ENCODE peak calls at places on chromosomes 4 and X, in six cellular contexts. One of them, this sample, is unnamed.

GRCh38 chrX:48934581-48935331 is 15.9 kb upstream of the PIM2 start:
- DNase-seq in H9: no peak
- DNase-seq in mesenchymal stem cell: no peak
- DNase-seq in mesendoderm: no peak
- DNase-seq in neuronal stem cell: no peak
- DNase-seq in IMR-90: no peak
- DNase-seq in this sample: no peak

GRCh38 chr4:141768954-141769353 is 132.6 kb downstream of the IL15 start:
- DNase-seq in H9: no peak
- DNase-seq in mesendoderm: no peak
- DNase-seq in mesenchymal stem cell: peak
- DNase-seq in neuronal stem cell: no peak
- DNase-seq in IMR-90: peak
- DNase-seq in this sample: no peak

GRCh38 chrX:155745792-155746191 is 133.0 kb upstream of the TMLHE start:
- DNase-seq in mesendoderm: no peak
- DNase-seq in mesenchymal stem cell: peak
- DNase-seq in IMR-90: peak
- DNase-seq in H9: no peak
- DNase-seq in neuronal stem cell: no peak
- DNase-seq in this sample: no peak

GRCh38 chr4:151035321-151035720 is 20.2 kb upstream of the LRBA start:
- DNase-seq in IMR-90: no peak
- DNase-seq in mesenchymal stem cell: no peak
- DNase-seq in mesendoderm: no peak
- DNase-seq in H9: no peak
- DNase-seq in neuronal stem cell: no peak
- DNase-seq in this sample: peak

GRCh38 chr4:182143822-182144620 is 99.2 kb upstream of the TENM3 start:
- DNase-seq in neuronal stem cell: peak
- DNase-seq in IMR-90: peak
- DNase-seq in H9: peak
- DNase-seq in mesenchymal stem cell: peak
- DNase-seq in mesendoderm: peak
- DNase-seq in this sample: peak

GRCh38 chr4:84531689-84532088 is 32.6 kb upstream of the NKX6-1 start:
- DNase-seq in IMR-90: no peak
- DNase-seq in neuronal stem cell: no peak
- DNase-seq in H9: no peak
- DNase-seq in mesenchymal stem cell: no peak
- DNase-seq in mesendoderm: peak
- DNase-seq in this sample: peak

GRCh38 chrX:42195506-42195905 is 272.2 kb upstream of the CASK start:
- DNase-seq in neuronal stem cell: no peak
- DNase-seq in H9: peak
- DNase-seq in IMR-90: no peak
- DNase-seq in mesenchymal stem cell: no peak
- DNase-seq in mesendoderm: peak
- DNase-seq in this sample: peak

GRCh38 chrX:77668391-77669237 is 117.4 kb downstream of the ATRX start:
- DNase-seq in neuronal stem cell: no peak
- DNase-seq in mesenchymal stem cell: peak
- DNase-seq in H9: no peak
- DNase-seq in IMR-90: peak
- DNase-seq in mesendoderm: no peak
- DNase-seq in this sample: no peak

GRCh38 chr4:134278675-134279074 is 77.1 kb upstream of the PABPC4L start:
- DNase-seq in mesendoderm: no peak
- DNase-seq in neuronal stem cell: no peak
- DNase-seq in mesenchymal stem cell: peak
- DNase-seq in IMR-90: no peak
- DNase-seq in H9: no peak
- DNase-seq in this sample: no peak

GRCh38 chrX:153622661-153623309 is 23.8 kb upstream of the CCNQ start:
- DNase-seq in IMR-90: peak
- DNase-seq in H9: no peak
- DNase-seq in mesenchymal stem cell: no peak
- DNase-seq in neuronal stem cell: no peak
- DNase-seq in mesendoderm: no peak
- DNase-seq in this sample: no peak

GRCh38 chr4:648579-649292 is 23.4 kb downstream of the PDE6B start:
- DNase-seq in mesendoderm: peak
- DNase-seq in H9: no peak
- DNase-seq in mesenchymal stem cell: no peak
- DNase-seq in neuronal stem cell: peak
- DNase-seq in IMR-90: no peak
- DNase-seq in this sample: no peak

GRCh38 chrX:94633237-94633636 is 959.2 kb downstream of the FAM133A start:
- DNase-seq in mesendoderm: peak
- DNase-seq in mesenchymal stem cell: no peak
- DNase-seq in IMR-90: no peak
- DNase-seq in H9: no peak
- DNase-seq in neuronal stem cell: no peak
- DNase-seq in this sample: no peak

GRCh38 chr4:25448379-25449109 is 71.5 kb downstream of the ANAPC4 start:
- DNase-seq in mesenchymal stem cell: peak
- DNase-seq in neuronal stem cell: no peak
- DNase-seq in mesendoderm: peak
- DNase-seq in IMR-90: peak
- DNase-seq in H9: peak
- DNase-seq in this sample: peak

GRCh38 chr4:2081540-2081939 is 22.4 kb downstream of the NAT8L start:
- DNase-seq in mesendoderm: no peak
- DNase-seq in H9: peak
- DNase-seq in mesenchymal stem cell: no peak
- DNase-seq in IMR-90: no peak
- DNase-seq in neuronal stem cell: no peak
- DNase-seq in this sample: no peak

GRCh38 chr4:27276322-27277073 is 415.9 kb downstream of the STIM2 start:
- DNase-seq in mesendoderm: no peak
- DNase-seq in neuronal stem cell: no peak
- DNase-seq in mesenchymal stem cell: no peak
- DNase-seq in IMR-90: no peak
- DNase-seq in H9: no peak
- DNase-seq in this sample: no peak

GRCh38 chr4:8475751-8476575 is 35.4 kb downstream of the TRMT44 start:
- DNase-seq in IMR-90: no peak
- DNase-seq in H9: no peak
- DNase-seq in mesenchymal stem cell: no peak
- DNase-seq in mesendoderm: no peak
- DNase-seq in neuronal stem cell: no peak
- DNase-seq in this sample: no peak

GRCh38 chr4:67106846-67107467 is 438.3 kb downstream of the CENPC start:
- DNase-seq in H9: no peak
- DNase-seq in mesendoderm: peak
- DNase-seq in neuronal stem cell: no peak
- DNase-seq in IMR-90: no peak
- DNase-seq in mesenchymal stem cell: peak
- DNase-seq in this sample: no peak

GRCh38 chr4:159283697-159284492 is 181.0 kb downstream of the RAPGEF2 start:
- DNase-seq in mesendoderm: peak
- DNase-seq in neuronal stem cell: no peak
- DNase-seq in IMR-90: peak
- DNase-seq in H9: no peak
- DNase-seq in mesenchymal stem cell: peak
- DNase-seq in this sample: peak

GRCh38 chr4:48683784-48684666 is 96.1 kb downstream of the FRYL start:
- DNase-seq in mesendoderm: peak
- DNase-seq in mesenchymal stem cell: peak
- DNase-seq in IMR-90: no peak
- DNase-seq in H9: no peak
- DNase-seq in neuronal stem cell: no peak
- DNase-seq in this sample: no peak

GRCh38 chrX:31323658-31324057 is 251.8 kb upstream of the FTHL17 start:
- DNase-seq in mesenchymal stem cell: no peak
- DNase-seq in neuronal stem cell: no peak
- DNase-seq in mesendoderm: no peak
- DNase-seq in H9: no peak
- DNase-seq in IMR-90: no peak
- DNase-seq in this sample: no peak

GRCh38 chr4:26583538-26583864 is 383 bp upstream of the TBC1D19 start:
- DNase-seq in neuronal stem cell: peak
- DNase-seq in mesenchymal stem cell: no peak
- DNase-seq in IMR-90: no peak
- DNase-seq in H9: no peak
- DNase-seq in mesendoderm: no peak
- DNase-seq in this sample: no peak

GRCh38 chrX:115504167-115504566 is 56.8 kb upstream of the PLS3 start:
- DNase-seq in mesendoderm: peak
- DNase-seq in neuronal stem cell: no peak
- DNase-seq in H9: no peak
- DNase-seq in IMR-90: no peak
- DNase-seq in mesenchymal stem cell: no peak
- DNase-seq in this sample: no peak

GRCh38 chr4:163548481-163549243 is 54.2 kb downstream of the TMA16 start:
- DNase-seq in IMR-90: peak
- DNase-seq in neuronal stem cell: peak
- DNase-seq in H9: no peak
- DNase-seq in mesenchymal stem cell: peak
- DNase-seq in mesendoderm: peak
- DNase-seq in this sample: peak

GRCh38 chr4:177446571-177446970 is 4.3 kb upstream of the AGA start:
- DNase-seq in mesendoderm: no peak
- DNase-seq in H9: no peak
- DNase-seq in IMR-90: no peak
- DNase-seq in mesenchymal stem cell: no peak
- DNase-seq in neuronal stem cell: no peak
- DNase-seq in this sample: no peak

GRCh38 chrX:143635915-143636314 is at the start of gene SLITRK4:
- DNase-seq in H9: peak
- DNase-seq in mesendoderm: peak
- DNase-seq in mesenchymal stem cell: peak
- DNase-seq in IMR-90: no peak
- DNase-seq in neuronal stem cell: peak
- DNase-seq in this sample: no peak

GRCh38 chr4:107977966-107978705 is 11.6 kb upstream of the HADH start:
- DNase-seq in mesendoderm: no peak
- DNase-seq in neuronal stem cell: no peak
- DNase-seq in H9: no peak
- DNase-seq in IMR-90: no peak
- DNase-seq in mesenchymal stem cell: no peak
- DNase-seq in this sample: no peak
- H3K18ac ChIP-seq in mesendoderm: no peak
- H3K18ac ChIP-seq in neuronal stem cell: no peak
- H3K18ac ChIP-seq in H9: no peak
- H3K18ac ChIP-seq in IMR-90: no peak
- H3K18ac ChIP-seq in mesenchymal stem cell: no peak
- H3K18ac ChIP-seq in this sample: no peak

DNA sequence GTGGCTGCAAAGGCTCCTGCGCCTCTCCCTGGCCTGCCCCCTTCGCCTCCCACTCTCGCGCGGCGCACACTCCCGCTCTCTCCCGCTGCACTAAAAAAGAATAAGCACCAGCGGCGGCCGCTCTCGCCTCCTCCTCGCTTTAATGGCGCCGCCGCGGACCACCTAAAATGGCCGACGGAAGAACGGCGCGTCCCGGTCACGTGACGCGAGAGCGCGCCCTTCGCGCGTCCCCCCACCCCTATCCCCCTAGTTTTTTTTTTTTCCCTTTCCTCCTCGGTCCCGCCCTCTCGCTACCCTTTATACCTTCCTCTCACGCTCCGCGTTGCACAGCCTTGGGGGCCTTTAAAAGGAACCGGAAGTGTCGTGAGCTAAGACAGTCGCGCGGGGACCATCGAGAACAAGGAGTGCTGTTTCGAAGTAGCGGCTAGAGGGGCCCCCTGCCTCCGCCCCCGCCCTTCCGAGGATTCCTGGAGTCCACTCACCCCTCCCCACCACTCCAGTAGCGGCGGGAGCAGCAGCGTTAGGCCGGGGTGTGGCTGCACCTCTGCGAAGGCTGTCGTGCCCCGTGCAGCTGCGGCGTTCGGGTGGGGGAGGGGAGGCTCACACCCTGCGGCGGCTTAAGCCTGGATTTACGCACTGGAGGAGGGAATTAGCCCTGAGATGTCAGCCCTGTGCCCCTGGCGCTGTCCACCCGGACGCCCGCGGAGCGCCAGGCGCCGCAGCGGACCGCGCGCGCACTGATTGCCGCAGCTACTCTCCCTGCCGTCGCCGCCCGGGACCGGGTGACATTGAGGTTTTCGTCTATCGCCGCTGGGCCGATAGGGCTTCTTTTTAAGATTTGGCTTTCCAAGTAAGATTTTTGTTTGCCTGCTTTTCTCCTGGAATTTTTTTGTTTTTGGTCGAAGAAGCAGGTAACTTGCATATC is at the start of gene HNRNPD:
- DNase-seq in H9: peak
- DNase-seq in neuronal stem cell: peak
- DNase-seq in mesendoderm: peak
- DNase-seq in IMR-90: peak
- DNase-seq in mesenchymal stem cell: peak
- DNase-seq in this sample: peak
- H3K18ac ChIP-seq in H9: peak
- H3K18ac ChIP-seq in neuronal stem cell: peak
- H3K18ac ChIP-seq in mesendoderm: peak
- H3K18ac ChIP-seq in IMR-90: peak
- H3K18ac ChIP-seq in mesenchymal stem cell: peak
- H3K18ac ChIP-seq in this sample: peak

DNA sequence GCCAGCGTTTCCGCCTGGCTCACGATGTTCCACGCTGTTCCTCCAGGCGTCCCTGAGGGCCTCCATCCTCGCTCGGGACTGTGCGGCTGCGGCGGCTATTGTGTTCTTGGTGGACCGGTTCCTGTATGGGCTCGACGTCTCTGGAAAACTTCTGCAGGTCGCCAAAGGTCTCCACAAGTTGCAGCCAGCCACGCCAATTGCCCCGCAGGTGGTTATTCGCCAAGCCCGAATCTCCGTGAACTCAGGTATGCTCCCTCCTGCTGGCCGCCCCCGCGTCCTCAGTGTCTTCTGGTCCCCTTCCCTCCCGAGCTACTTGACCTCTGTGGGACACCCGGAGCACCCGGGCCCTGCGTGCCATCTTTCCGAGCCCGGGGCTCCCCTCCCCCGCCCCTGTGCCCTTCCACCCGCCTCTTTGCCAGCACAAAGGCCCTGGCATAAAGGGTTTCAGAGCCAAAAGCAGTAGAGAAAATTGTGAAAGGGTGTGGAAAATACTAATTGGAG is 104.1 kb downstream of the NEUROG2 start:
- DNase-seq in mesenchymal stem cell: no peak
- DNase-seq in mesendoderm: peak
- DNase-seq in IMR-90: no peak
- DNase-seq in H9: peak
- DNase-seq in neuronal stem cell: peak
- DNase-seq in this sample: peak
- H3K18ac ChIP-seq in mesenchymal stem cell: no peak
- H3K18ac ChIP-seq in mesendoderm: no peak
- H3K18ac ChIP-seq in IMR-90: no peak
- H3K18ac ChIP-seq in H9: no peak
- H3K18ac ChIP-seq in neuronal stem cell: peak
- H3K18ac ChIP-seq in this sample: no peak

GRCh38 chr4:185165605-185166063 is 22.6 kb downstream of the SLC25A4 start:
- DNase-seq in neuronal stem cell: no peak
- DNase-seq in mesendoderm: no peak
- DNase-seq in IMR-90: peak
- DNase-seq in H9: no peak
- DNase-seq in mesenchymal stem cell: peak
- DNase-seq in this sample: no peak
- H3K18ac ChIP-seq in neuronal stem cell: no peak
- H3K18ac ChIP-seq in mesendoderm: no peak
- H3K18ac ChIP-seq in IMR-90: no peak
- H3K18ac ChIP-seq in H9: no peak
- H3K18ac ChIP-seq in mesenchymal stem cell: no peak
- H3K18ac ChIP-seq in this sample: no peak

This sample was measured in trophoblast cell.